ENCODE peak calls at places on chromosome 18, in eight cellular contexts. One of them, this sample, is unnamed.

GRCh38 chr18:5297582-5297981 is 2.1 kb upstream of the ZBTB14 start:
- DNase-seq in Panc1: no peak
- DNase-seq in uterus: no peak
- DNase-seq in PC-9: no peak
- DNase-seq in cardiac muscle cell: no peak
- DNase-seq in left lung: no peak
- DNase-seq in ascending aorta: no peak
- DNase-seq in IMR-90: no peak
- DNase-seq in this sample: no peak

GRCh38 chr18:58882681-58883080 is 18.0 kb downstream of the ZNF532 start:
- DNase-seq in Panc1: no peak
- DNase-seq in PC-9: no peak
- DNase-seq in cardiac muscle cell: no peak
- DNase-seq in uterus: no peak
- DNase-seq in left lung: no peak
- DNase-seq in IMR-90: peak; percentile 33
- DNase-seq in ascending aorta: no peak
- DNase-seq in this sample: no peak

GRCh38 chr18:74333091-74333490 is 17.5 kb downstream of the C18orf63 start:
- DNase-seq in PC-9: no peak
- DNase-seq in ascending aorta: no peak
- DNase-seq in cardiac muscle cell: peak; percentile 44
- DNase-seq in IMR-90: no peak
- DNase-seq in uterus: no peak
- DNase-seq in left lung: no peak
- DNase-seq in Panc1: no peak
- DNase-seq in this sample: no peak

GRCh38 chr18:35888329-35888728 is 84.2 kb upstream of the RMP24 start:
- DNase-seq in left lung: no peak
- DNase-seq in Panc1: no peak
- DNase-seq in ascending aorta: no peak
- DNase-seq in uterus: no peak
- DNase-seq in PC-9: no peak
- DNase-seq in IMR-90: no peak
- DNase-seq in cardiac muscle cell: no peak
- DNase-seq in this sample: no peak

GRCh38 chr18:45565280-45565970 is 49.9 kb upstream of the SLC14A2 start:
- DNase-seq in ascending aorta: no peak
- DNase-seq in PC-9: no peak
- DNase-seq in Panc1: no peak
- DNase-seq in uterus: no peak
- DNase-seq in IMR-90: no peak
- DNase-seq in left lung: no peak
- DNase-seq in cardiac muscle cell: no peak
- DNase-seq in this sample: no peak

GRCh38 chr18:62506495-62507143 is 16.2 kb upstream of the ZCCHC2 start:
- DNase-seq in left lung: no peak
- DNase-seq in Panc1: no peak
- DNase-seq in IMR-90: no peak
- DNase-seq in cardiac muscle cell: no peak
- DNase-seq in uterus: no peak
- DNase-seq in ascending aorta: no peak
- DNase-seq in PC-9: no peak
- DNase-seq in this sample: no peak

GRCh38 chr18:21331094-21331493 is 89.1 kb downstream of the GREB1L start:
- DNase-seq in IMR-90: no peak
- DNase-seq in PC-9: no peak
- DNase-seq in left lung: no peak
- DNase-seq in ascending aorta: no peak
- DNase-seq in Panc1: no peak
- DNase-seq in uterus: no peak
- DNase-seq in cardiac muscle cell: no peak
- DNase-seq in this sample: no peak

GRCh38 chr18:75223687-75224347 is 13.2 kb downstream of the TSHZ1 start:
- DNase-seq in ascending aorta: no peak
- DNase-seq in PC-9: no peak
- DNase-seq in IMR-90: peak; percentile 6
- DNase-seq in uterus: no peak
- DNase-seq in Panc1: no peak
- DNase-seq in cardiac muscle cell: no peak
- DNase-seq in left lung: no peak
- DNase-seq in this sample: no peak

GRCh38 chr18:57210101-57210661 is 63.3 kb downstream of the BOD1L2 start:
- DNase-seq in cardiac muscle cell: peak; percentile 67
- DNase-seq in ascending aorta: peak; percentile 65
- DNase-seq in left lung: no peak
- DNase-seq in Panc1: peak; percentile 10
- DNase-seq in IMR-90: peak; percentile 70
- DNase-seq in uterus: no peak
- DNase-seq in PC-9: peak; percentile 94
- DNase-seq in this sample: no peak

GRCh38 chr18:51236225-51236624 is 38.7 kb upstream of the MEX3C start:
- DNase-seq in ascending aorta: no peak
- DNase-seq in cardiac muscle cell: peak; percentile 93
- DNase-seq in PC-9: peak; percentile 84
- DNase-seq in IMR-90: peak; percentile 13
- DNase-seq in uterus: no peak
- DNase-seq in left lung: no peak
- DNase-seq in Panc1: no peak
- DNase-seq in this sample: no peak

GRCh38 chr18:35282353-35282752 is 7.7 kb downstream of the ZSCAN30 start:
- DNase-seq in cardiac muscle cell: peak; percentile 64
- DNase-seq in PC-9: peak; percentile 58
- DNase-seq in Panc1: peak; percentile 25
- DNase-seq in left lung: no peak
- DNase-seq in ascending aorta: no peak
- DNase-seq in uterus: no peak
- DNase-seq in IMR-90: peak; percentile 95
- DNase-seq in this sample: no peak

GRCh38 chr18:74840492-74841167 is 243.0 kb downstream of the ZNF407 start:
- DNase-seq in IMR-90: peak; percentile 82
- DNase-seq in Panc1: peak; percentile 42
- DNase-seq in cardiac muscle cell: peak; percentile 16
- DNase-seq in uterus: no peak
- DNase-seq in PC-9: peak; percentile 52
- DNase-seq in ascending aorta: no peak
- DNase-seq in left lung: no peak
- DNase-seq in this sample: no peak

GRCh38 chr18:11950824-11951223 is 30.5 kb upstream of the IMPA2 start:
- DNase-seq in uterus: no peak
- DNase-seq in Panc1: no peak
- DNase-seq in IMR-90: no peak
- DNase-seq in cardiac muscle cell: no peak
- DNase-seq in ascending aorta: no peak
- DNase-seq in PC-9: no peak
- DNase-seq in left lung: no peak
- DNase-seq in this sample: no peak

GRCh38 chr18:46374850-46375249 is 270.7 kb downstream of the HAUS1 start:
- DNase-seq in Panc1: no peak
- DNase-seq in left lung: peak; percentile 77
- DNase-seq in IMR-90: no peak
- DNase-seq in PC-9: peak; percentile 76
- DNase-seq in uterus: no peak
- DNase-seq in cardiac muscle cell: no peak
- DNase-seq in ascending aorta: no peak
- DNase-seq in this sample: peak; percentile 75

GRCh38 chr18:5167827-5168226 is 29.2 kb downstream of the AKAIN1 start:
- DNase-seq in left lung: no peak
- DNase-seq in cardiac muscle cell: no peak
- DNase-seq in ascending aorta: no peak
- DNase-seq in PC-9: no peak
- DNase-seq in Panc1: no peak
- DNase-seq in IMR-90: no peak
- DNase-seq in uterus: no peak
- DNase-seq in this sample: no peak

GRCh38 chr18:70469916-70470315 is 181.1 kb downstream of the SOCS6 start:
- DNase-seq in Panc1: no peak
- DNase-seq in cardiac muscle cell: peak; percentile 77
- DNase-seq in uterus: no peak
- DNase-seq in IMR-90: no peak
- DNase-seq in left lung: no peak
- DNase-seq in ascending aorta: no peak
- DNase-seq in PC-9: no peak
- DNase-seq in this sample: no peak

GRCh38 chr18:23529597-23529996 is 26.3 kb downstream of the RMC1 start:
- DNase-seq in Panc1: peak; percentile 33
- DNase-seq in cardiac muscle cell: no peak
- DNase-seq in left lung: no peak
- DNase-seq in ascending aorta: no peak
- DNase-seq in PC-9: peak; percentile 90
- DNase-seq in IMR-90: peak; percentile 62
- DNase-seq in uterus: no peak
- DNase-seq in this sample: no peak

GRCh38 chr18:31575515-31576246 is 16.0 kb upstream of the TTR start:
- DNase-seq in ascending aorta: no peak
- DNase-seq in IMR-90: no peak
- DNase-seq in Panc1: no peak
- DNase-seq in left lung: no peak
- DNase-seq in cardiac muscle cell: no peak
- DNase-seq in uterus: no peak
- DNase-seq in PC-9: no peak
- DNase-seq in this sample: no peak

GRCh38 chr18:77063256-77063655 is 69.3 kb downstream of the MBP start:
- DNase-seq in uterus: no peak
- DNase-seq in Panc1: no peak
- DNase-seq in ascending aorta: no peak
- DNase-seq in left lung: no peak
- DNase-seq in cardiac muscle cell: peak; percentile 58
- DNase-seq in PC-9: peak; percentile 55
- DNase-seq in IMR-90: peak; percentile 67
- DNase-seq in this sample: no peak

GRCh38 chr18:34224423-34225217 is at the start of gene NOL4:
- DNase-seq in uterus: peak; percentile 14
- DNase-seq in left lung: peak; percentile 82
- DNase-seq in PC-9: no peak
- DNase-seq in IMR-90: no peak
- DNase-seq in cardiac muscle cell: peak; percentile 9
- DNase-seq in ascending aorta: peak; percentile 72
- DNase-seq in Panc1: no peak
- DNase-seq in this sample: peak; percentile 58
- H3K27me3 ChIP-seq in uterus: no peaks in the 10 kb centered on the region
- H3K27me3 ChIP-seq in left lung: peaks cover 55% of the 10 kb centered on the region
- H3K27me3 ChIP-seq in PC-9: peaks cover 9% of the 10 kb centered on the region
- H3K27me3 ChIP-seq in IMR-90: peaks cover 36% of the 10 kb centered on the region
- H3K27me3 ChIP-seq in cardiac muscle cell: peaks cover 57% of the 10 kb centered on the region
- H3K27me3 ChIP-seq in ascending aorta: no peaks in the 10 kb centered on the region
- H3K27me3 ChIP-seq in Panc1: peaks cover 31% of the 10 kb centered on the region
- H3K27me3 ChIP-seq in this sample: no peaks in the 10 kb centered on the region

GRCh38 chr18:9612989-9613388 is 1.4 kb downstream of the PPP4R1 start:
- DNase-seq in Panc1: no peak
- DNase-seq in ascending aorta: no peak
- DNase-seq in left lung: no peak
- DNase-seq in IMR-90: no peak
- DNase-seq in uterus: no peak
- DNase-seq in PC-9: no peak
- DNase-seq in cardiac muscle cell: no peak
- DNase-seq in this sample: no peak

GRCh38 chr18:9612215-9612830 is 2.0 kb downstream of the PPP4R1 start:
- DNase-seq in Panc1: no peak
- DNase-seq in left lung: no peak
- DNase-seq in cardiac muscle cell: peak; percentile 58
- DNase-seq in uterus: no peak
- DNase-seq in PC-9: peak; percentile 66
- DNase-seq in IMR-90: peak; percentile 58
- DNase-seq in ascending aorta: no peak
- DNase-seq in this sample: peak; percentile 43

GRCh38 chr18:9615280-9615797 is 980 bp upstream of the PPP4R1 start:
- DNase-seq in cardiac muscle cell: no peak
- DNase-seq in uterus: no peak
- DNase-seq in left lung: no peak
- DNase-seq in Panc1: no peak
- DNase-seq in ascending aorta: no peak
- DNase-seq in IMR-90: no peak
- DNase-seq in PC-9: no peak
- DNase-seq in this sample: no peak

GRCh38 chr18:9614401-9615279 is at the start of gene PPP4R1:
- DNase-seq in ascending aorta: peak; percentile 86
- DNase-seq in uterus: peak; percentile 74
- DNase-seq in left lung: peak; percentile 95
- DNase-seq in cardiac muscle cell: peak; percentile 77
- DNase-seq in PC-9: peak; percentile 56
- DNase-seq in Panc1: no peak
- DNase-seq in IMR-90: peak; percentile 52
- DNase-seq in this sample: peak; percentile 50

GRCh38 chr18:9613550-9614400 is 584 bp downstream of the PPP4R1 start:
- DNase-seq in ascending aorta: peak; percentile 78
- DNase-seq in PC-9: peak; percentile 74
- DNase-seq in Panc1: no peak
- DNase-seq in IMR-90: peak; percentile 27
- DNase-seq in left lung: peak; percentile 90
- DNase-seq in cardiac muscle cell: peak; percentile 63
- DNase-seq in uterus: peak; percentile 55
- DNase-seq in this sample: peak; percentile 55
- TF ChIP-seq CTCF in ascending aorta: peak; percentile 13
- TF ChIP-seq CTCF in PC-9: no peak
- TF ChIP-seq CTCF in Panc1: no peak
- TF ChIP-seq CTCF in IMR-90: no peak
- TF ChIP-seq CTCF in left lung: no peak
- TF ChIP-seq CTCF in cardiac muscle cell: no peak
- TF ChIP-seq CTCF in uterus: no peak
- TF ChIP-seq CTCF in this sample: no peak

DNA sequence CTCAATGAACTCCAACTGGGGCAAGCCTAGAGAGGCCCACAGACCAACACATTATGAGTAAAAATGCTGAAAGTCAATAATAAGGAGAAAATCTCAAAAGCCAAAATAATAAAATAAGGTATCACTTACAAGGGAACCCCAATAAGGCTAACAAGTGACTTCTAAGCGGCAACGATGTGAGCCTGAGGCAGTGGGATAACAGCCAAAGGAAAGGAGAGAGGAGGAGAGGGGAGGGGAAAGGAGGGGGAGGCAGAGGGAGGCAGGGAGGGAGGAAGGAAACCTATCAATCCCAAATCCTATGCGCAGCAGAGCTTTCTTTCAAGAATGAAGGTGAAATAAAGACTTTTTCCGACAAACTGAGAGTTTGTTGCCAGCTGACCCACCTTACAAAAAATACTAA is 6.0 kb upstream of the NFATC1 start:
- DNase-seq in IMR-90: no peak
- DNase-seq in cardiac muscle cell: no peak
- DNase-seq in Panc1: no peak
- DNase-seq in ascending aorta: no peak
- DNase-seq in uterus: no peak
- DNase-seq in PC-9: no peak
- DNase-seq in left lung: no peak
- DNase-seq in this sample: no peak
- H3K27me3 ChIP-seq in IMR-90: peaks cover 30% of the 10 kb centered on the region
- H3K27me3 ChIP-seq in cardiac muscle cell: peaks cover 41% of the 10 kb centered on the region
- H3K27me3 ChIP-seq in Panc1: peaks cover 4% of the 10 kb centered on the region
- H3K27me3 ChIP-seq in ascending aorta: no peaks in the 10 kb centered on the region
- H3K27me3 ChIP-seq in uterus: no peaks in the 10 kb centered on the region
- H3K27me3 ChIP-seq in PC-9: peaks cover 39% of the 10 kb centered on the region
- H3K27me3 ChIP-seq in left lung: peaks cover 7% of the 10 kb centered on the region
- H3K27me3 ChIP-seq in this sample: peaks cover 41% of the 10 kb centered on the region

DNA sequence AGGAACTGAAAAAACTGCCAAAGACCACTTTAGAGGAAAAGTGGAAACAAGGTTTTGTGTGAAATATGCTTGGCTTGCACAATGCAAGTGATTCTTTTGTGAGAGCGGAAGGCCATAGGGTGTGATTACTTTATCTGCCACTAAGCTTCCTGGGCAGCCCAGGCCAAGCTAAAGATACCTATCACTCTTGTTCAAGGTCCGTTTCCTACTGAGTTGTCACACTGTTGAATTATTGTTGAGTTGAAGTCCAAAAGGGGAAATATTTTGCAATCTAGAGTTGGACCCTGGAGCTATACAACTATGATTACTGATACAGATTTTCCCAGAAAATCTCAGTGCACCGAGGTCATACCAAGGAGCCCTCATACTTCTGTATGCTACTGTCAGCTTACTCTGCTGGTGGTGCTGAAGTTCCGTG is 72.7 kb upstream of the CTAGE1 start:
- DNase-seq in PC-9: no peak
- DNase-seq in Panc1: no peak
- DNase-seq in IMR-90: no peak
- DNase-seq in uterus: no peak
- DNase-seq in cardiac muscle cell: peak; percentile 34
- DNase-seq in ascending aorta: no peak
- DNase-seq in left lung: no peak
- DNase-seq in this sample: no peak
- TF ChIP-seq CTCF in PC-9: no peak
- TF ChIP-seq CTCF in Panc1: no peak
- TF ChIP-seq CTCF in IMR-90: no peak
- TF ChIP-seq CTCF in uterus: no peak
- TF ChIP-seq CTCF in cardiac muscle cell: no peak
- TF ChIP-seq CTCF in ascending aorta: no peak
- TF ChIP-seq CTCF in left lung: no peak
- TF ChIP-seq CTCF in this sample: no peak

This sample was measured in breast epithelium.